ENCODE peak calls at places on chromosomes 1 and 21, in nine cellular contexts. X is activated CD4-positive, CD25-positive, alpha-beta regulatory T cell; H is M059J; C is H7; E is activated naive CD4-positive, alpha-beta T cell treated with anti-CD3 and anti-CD28 coated beads, Interleukin-2, amount 10 ng/mL, durations not matched to agents 7 days and 5 days; W is HTR-8/SVneo; T is NCI-H1092 treated with DMSO at 0.1 percent for 48 hours; R is A172; M is SK-N-SH. B is an unnamed sample.

GRCh38 chr1:32071758-32072621 is 749 bp upstream of the TMEM39B start:
- DNase-seq in R (peak; percentile 49), M (no peak), W (no peak), H (peak; percentile 75), C (no peak), T (peak; percentile 47), X (no peak), E (no peak), B (no peak)

GRCh38 chr1:204891860-204892259 is 21.2 kb downstream of the NFASC start:
- DNase-seq in X (no peak), H (peak; percentile 41), E (no peak), R (no peak), C (no peak), M (no peak), W (no peak), T (no peak), B (no peak)

GRCh38 chr1:12148160-12148957 is 18.4 kb upstream of the TNFRSF1B start:
- DNase-seq in H (peak; percentile 77), E (peak; percentile 35), C (no peak), R (peak; percentile 78), X (no peak), T (no peak), W (no peak), M (no peak), B (no peak)

GRCh38 chr1:219817914-219818313 is 110.4 kb downstream of the SLC30A10 start:
- DNase-seq in W (no peak), E (no peak), M (no peak), X (no peak), C (no peak), H (no peak), R (no peak), T (no peak), B (no peak)

GRCh38 chr21:27633631-27634030 is 666.7 kb upstream of the ADAMTS5 start:
- DNase-seq in E (no peak), T (no peak), H (peak; percentile 32), R (no peak), C (no peak), M (no peak), W (no peak), X (no peak), B (no peak)

GRCh38 chr1:17881761-17882160 is 126.6 kb downstream of the ACTL8 start:
- DNase-seq in W (no peak), R (no peak), X (no peak), E (no peak), C (peak; percentile 60), M (peak; percentile 49), T (no peak), H (no peak), B (no peak)

GRCh38 chr1:6384962-6385672 is 8.4 kb downstream of the ACOT7 start:
- DNase-seq in T (peak; percentile 87), W (no peak), E (no peak), R (no peak), M (peak; percentile 84), X (no peak), H (no peak), C (no peak), B (no peak)

GRCh38 chr1:168136709-168137514 is at the start of gene GPR161:
- DNase-seq in H (peak; percentile 70), M (peak; percentile 85), X (no peak), E (peak; percentile 55), R (no peak), W (peak; percentile 54), C (peak; percentile 91), T (peak; percentile 32), B (peak; percentile 29)

GRCh38 chr1:224433041-224433670 is 1.4 kb downstream of the WDR26 start:
- DNase-seq in W (peak; percentile 8), R (no peak), H (peak; percentile 51), C (peak; percentile 74), E (peak; percentile 38), X (no peak), T (no peak), M (peak; percentile 53), B (no peak)

GRCh38 chr21:45152265-45152746 is 77.9 kb downstream of the ADARB1 start:
- DNase-seq in C (peak; percentile 85), R (no peak), M (no peak), H (no peak), X (no peak), W (no peak), T (no peak), E (peak; percentile 80), B (peak; percentile 88)

GRCh38 chr1:11692899-11693590 is 1.5 kb downstream of the DRAXIN start:
- DNase-seq in W (peak; percentile 73), H (peak; percentile 96), M (no peak), R (peak; percentile 92), T (no peak), E (peak; percentile 54), X (no peak), C (no peak), B (no peak)

GRCh38 chr1:14757260-14757625 is 158.8 kb downstream of the KAZN start:
- DNase-seq in T (no peak), H (no peak), X (no peak), W (no peak), R (no peak), C (no peak), E (no peak), M (no peak), B (no peak)

GRCh38 chr21:38712076-38712475 is 93.7 kb upstream of the ETS2 start:
- DNase-seq in C (peak; percentile 75), T (peak; percentile 96), R (peak; percentile 67), M (peak; percentile 36), W (peak; percentile 20), H (peak; percentile 63), E (no peak), X (no peak), B (peak; percentile 27)

GRCh38 chr21:33962290-33962689 is 46.7 kb upstream of the ATP5PO start:
- DNase-seq in E (no peak), T (no peak), C (no peak), X (no peak), W (no peak), R (no peak), M (no peak), H (no peak), B (no peak)

GRCh38 chr1:160850993-160851392 is 11.7 kb downstream of the CD244 start:
- DNase-seq in T (no peak), R (no peak), H (no peak), X (no peak), M (no peak), W (no peak), E (no peak), C (no peak), B (no peak)

B was measured in GDM1.